ENCODE peak calls at places on chromosome 1, in four cellular contexts. Y, S, W and N are unnamed samples.
A peak's percentile ranks its signal among the peaks of the same experiment; 100 is the strongest.

GRCh38 chr1:203085528-203086406 is at the start of gene MYOG:
- DNase-seq in Y (no peak), S (no peak), W (no peak), N (no peak)

GRCh38 chr1:87336623-87337067 is 8.0 kb downstream of the LMO4 start:
- DNase-seq in Y (no peak), S (no peak), W (no peak), N (no peak)

GRCh38 chr1:70397013-70397412 is 14.1 kb upstream of the CTH start:
- DNase-seq in Y (no peak), S (no peak), W (no peak), N (no peak)

GRCh38 chr1:39632491-39633417 is 6.7 kb downstream of the HEYL start:
- DNase-seq in Y (peak; percentile 56), S (peak; percentile 36), W (peak; percentile 81), N (no peak)

GRCh38 chr1:1890506-1891348 is at the start of gene GNB1:
- DNase-seq in Y (peak; percentile 74), S (peak; percentile 77), W (peak; percentile 90), N (peak; percentile 73)

GRCh38 chr1:36099681-36100341 is 11.1 kb downstream of the ADPRS start:
- DNase-seq in Y (peak; percentile 69), S (peak; percentile 70), W (peak; percentile 75), N (peak; percentile 78)

GRCh38 chr1:164240081-164240480 is 318.9 kb upstream of the PBX1 start:
- DNase-seq in Y (no peak), S (no peak), W (no peak), N (no peak)

GRCh38 chr1:115314765-115315164 is 23.3 kb downstream of the NGF start:
- DNase-seq in Y (no peak), S (no peak), W (no peak), N (no peak)

GRCh38 chr1:11920239-11920903 is 5.9 kb downstream of the KIAA2013 start:
- DNase-seq in Y (no peak), S (no peak), W (no peak), N (no peak)

GRCh38 chr1:43358121-43358745 is 548 bp upstream of the CDC20 start:
- DNase-seq in Y (no peak), S (no peak), W (no peak), N (peak; percentile 35)

GRCh38 chr1:18948913-18949688 is 7.4 kb downstream of the IFFO2 start:
- DNase-seq in Y (no peak), S (peak; percentile 68), W (no peak), N (no peak)

GRCh38 chr1:18949689-18950414 is 6.6 kb downstream of the IFFO2 start:
- DNase-seq in Y (no peak), S (no peak), W (no peak), N (no peak)

GRCh38 chr1:18951818-18952391 is 4.6 kb downstream of the IFFO2 start:
- DNase-seq in Y (no peak), S (no peak), W (no peak), N (no peak)

GRCh38 chr1:18951416-18951815 is 5.1 kb downstream of the IFFO2 start:
- DNase-seq in Y (no peak), S (no peak), W (no peak), N (no peak)

GRCh38 chr1:18950415-18951026 is 6.0 kb downstream of the IFFO2 start:
- DNase-seq in Y (no peak), S (peak; percentile 55), W (peak; percentile 80), N (no peak)
- TF ChIP-seq POLR2A in Y (no peak), S (peak; percentile 58), W (no peak), N (no peak)

DNA sequence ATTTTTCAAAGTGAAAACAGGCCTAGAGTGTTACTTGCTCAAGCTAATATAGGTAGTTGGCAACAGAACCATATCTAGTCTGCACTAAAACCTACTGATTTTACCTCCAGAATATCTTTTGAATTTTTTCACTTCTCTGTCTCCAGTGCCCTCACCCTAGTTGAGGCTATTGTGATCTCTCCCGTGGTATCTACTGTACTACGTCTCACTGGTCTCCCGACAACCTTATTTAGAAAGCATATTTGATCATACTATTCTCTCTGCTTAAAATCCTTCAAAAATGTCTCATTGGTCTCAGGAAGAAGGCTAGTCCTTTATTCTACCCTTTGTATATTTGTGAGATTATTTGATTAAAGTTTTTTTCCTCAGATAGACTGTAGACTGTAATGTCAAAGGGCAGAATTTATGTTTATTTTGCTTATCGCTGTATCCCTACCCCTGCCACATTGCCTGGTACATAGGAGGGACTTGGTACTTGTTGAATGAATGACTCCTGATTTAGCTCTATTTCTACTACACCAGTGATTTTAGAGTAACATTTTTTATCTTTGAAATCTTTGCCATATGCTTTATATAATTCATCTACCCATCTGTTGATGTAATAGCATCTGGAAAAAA is 135.5 kb upstream of the KIAA1614 start:
- DNase-seq in Y (no peak), S (no peak), W (no peak), N (no peak)
- TF ChIP-seq POLR2A in Y (no peak), S (no peak), W (no peak), N (no peak)

DNA sequence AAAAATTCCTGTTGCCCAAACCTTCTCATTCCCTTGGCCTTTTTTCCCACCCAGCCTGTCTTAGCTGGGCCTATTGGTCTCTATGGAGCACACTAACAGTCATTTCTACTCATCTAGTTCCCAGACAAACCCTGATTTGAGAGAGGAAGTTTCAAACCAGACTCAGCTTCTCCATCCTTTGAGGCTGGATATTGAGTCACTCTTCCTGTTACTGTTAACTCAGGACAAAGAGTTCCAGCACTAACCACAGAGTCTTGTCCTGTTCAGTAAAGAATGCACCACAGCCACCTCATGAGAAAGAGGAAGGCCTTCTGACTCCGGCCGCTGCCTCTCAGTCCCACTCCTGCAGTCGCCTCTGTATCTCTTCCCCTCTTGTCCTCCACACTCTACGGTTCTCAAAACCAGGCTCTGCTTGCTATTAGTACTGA is 137.8 kb downstream of the PTPRC start:
- DNase-seq in Y (peak; percentile 17), S (peak; percentile 20), W (peak; percentile 57), N (peak; percentile 31)
- TF ChIP-seq POLR2A in Y (no peak), S (no peak), W (no peak), N (no peak)

DNA sequence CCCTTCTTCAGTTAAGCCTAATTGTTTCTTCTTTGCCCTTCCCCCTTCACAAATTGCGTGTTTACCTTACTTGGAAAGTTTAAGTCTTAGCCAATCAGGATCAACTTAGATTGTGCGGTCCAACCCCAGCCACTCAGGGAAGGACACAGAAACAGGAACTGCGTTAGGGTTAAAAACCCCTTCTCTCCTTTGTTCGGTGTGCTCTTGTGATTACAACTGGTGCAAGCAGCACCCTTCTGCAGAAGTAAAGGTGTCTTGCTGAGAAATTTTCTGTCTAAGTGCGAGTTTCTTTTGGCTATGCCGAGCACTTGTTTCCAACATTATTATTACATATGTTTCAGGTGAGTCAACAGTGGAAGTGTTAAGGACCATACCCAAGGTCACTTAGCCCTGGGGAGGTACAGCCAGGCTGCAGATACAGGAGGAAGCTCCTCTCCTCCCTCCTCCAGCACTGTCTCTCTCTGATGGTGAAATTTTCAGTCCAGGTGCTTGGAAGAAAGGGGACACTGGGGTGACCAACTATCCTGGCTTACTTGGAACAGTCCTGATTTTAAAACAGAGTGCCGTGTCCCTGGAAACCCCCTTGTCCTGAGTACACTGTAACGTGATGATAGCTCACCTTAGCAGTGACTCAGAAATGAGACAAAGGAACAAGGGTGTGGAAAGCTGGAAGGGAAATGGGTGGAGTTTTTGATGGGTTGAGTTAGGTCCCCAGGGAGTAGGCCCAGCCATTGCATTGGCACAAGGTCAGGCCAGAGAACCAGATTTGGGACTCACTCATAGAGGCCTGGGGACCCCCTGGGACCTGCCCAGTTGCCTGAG is 68.7 kb upstream of the KLHDC7A start:
- DNase-seq in Y (no peak), S (no peak), W (no peak), N (no peak)
- TF ChIP-seq POLR2A in Y (no peak), S (no peak), W (no peak), N (no peak)

DNA sequence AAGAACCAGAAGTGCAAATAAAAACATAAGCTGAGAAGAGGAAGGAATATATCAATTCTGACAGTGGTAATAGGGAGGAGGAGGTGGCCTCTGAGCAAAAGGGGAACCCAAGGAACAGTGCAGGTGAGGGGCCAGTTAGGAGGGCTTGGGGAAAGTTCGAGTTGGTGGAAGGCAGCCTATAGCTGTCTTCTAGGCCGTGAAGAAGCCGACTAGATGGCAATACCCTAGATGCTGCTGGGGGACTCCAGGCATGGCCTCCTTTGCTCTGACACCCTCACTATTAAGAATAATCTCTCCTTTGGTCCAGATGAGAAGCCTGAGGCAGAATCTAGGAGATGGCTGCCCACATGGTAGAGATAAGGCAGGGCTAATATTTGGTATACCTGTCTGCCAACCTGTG is 351.1 kb upstream of the PLXNA2 start:
- DNase-seq in Y (no peak), S (no peak), W (no peak), N (no peak)
- TF ChIP-seq POLR2A in Y (no peak), S (no peak), W (no peak), N (no peak)

GRCh38 chr1:34987018-34987417 is 1.9 kb upstream of the TMEM35B start:
- DNase-seq in Y (no peak), S (no peak), W (no peak), N (no peak)

GRCh38 chr1:34984435-34985062 is 598 bp downstream of the TMEM35B start:
- DNase-seq in Y (no peak), S (no peak), W (peak; percentile 60), N (peak; percentile 49)

GRCh38 chr1:34983700-34984355 is 1.3 kb downstream of the TMEM35B start:
- DNase-seq in Y (no peak), S (no peak), W (no peak), N (no peak)

GRCh38 chr1:34982820-34983376 is 2.2 kb downstream of the TMEM35B start:
- DNase-seq in Y (no peak), S (no peak), W (no peak), N (no peak)

DNA sequence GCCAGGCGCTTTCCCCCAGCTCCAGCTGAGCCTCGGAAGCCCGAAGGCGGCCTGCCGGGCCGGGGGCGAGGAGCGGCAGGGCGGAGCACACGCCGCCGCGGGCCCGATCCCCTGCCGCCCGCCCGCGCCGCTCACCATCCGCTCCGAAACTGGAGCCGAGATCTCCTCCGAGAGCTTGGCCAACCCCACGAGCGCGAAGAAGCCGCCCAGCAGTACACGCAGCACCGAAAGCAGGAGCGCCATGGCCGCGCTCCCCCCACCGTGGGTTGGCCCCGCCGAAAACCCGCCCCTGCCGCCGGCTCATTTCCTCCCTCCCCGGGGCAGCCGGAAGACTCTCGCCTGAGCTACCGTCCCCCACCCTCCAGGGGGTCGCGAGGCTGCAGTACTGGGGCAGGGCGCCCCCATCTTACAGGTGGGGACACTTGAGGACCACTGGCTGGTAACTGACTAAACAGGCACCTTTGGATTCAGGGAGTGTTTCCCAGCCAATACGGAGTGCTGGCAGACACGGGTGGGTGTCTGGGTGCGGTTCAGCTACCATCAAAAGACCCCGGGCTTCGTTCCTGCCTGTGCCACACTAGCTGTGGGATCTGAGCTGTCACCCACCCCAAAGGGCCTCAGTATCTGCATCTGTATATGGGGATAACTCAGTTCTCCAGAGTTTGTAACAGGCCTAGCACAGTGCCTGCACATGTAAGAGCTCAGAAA is at the start of gene TMEM35B:
- DNase-seq in Y (peak; percentile 41), S (peak; percentile 49), W (peak; percentile 80), N (peak; percentile 67)
- TF ChIP-seq POLR2A in Y (peak; percentile 48), S (peak; percentile 74), W (no peak), N (peak; percentile 90)

DNA sequence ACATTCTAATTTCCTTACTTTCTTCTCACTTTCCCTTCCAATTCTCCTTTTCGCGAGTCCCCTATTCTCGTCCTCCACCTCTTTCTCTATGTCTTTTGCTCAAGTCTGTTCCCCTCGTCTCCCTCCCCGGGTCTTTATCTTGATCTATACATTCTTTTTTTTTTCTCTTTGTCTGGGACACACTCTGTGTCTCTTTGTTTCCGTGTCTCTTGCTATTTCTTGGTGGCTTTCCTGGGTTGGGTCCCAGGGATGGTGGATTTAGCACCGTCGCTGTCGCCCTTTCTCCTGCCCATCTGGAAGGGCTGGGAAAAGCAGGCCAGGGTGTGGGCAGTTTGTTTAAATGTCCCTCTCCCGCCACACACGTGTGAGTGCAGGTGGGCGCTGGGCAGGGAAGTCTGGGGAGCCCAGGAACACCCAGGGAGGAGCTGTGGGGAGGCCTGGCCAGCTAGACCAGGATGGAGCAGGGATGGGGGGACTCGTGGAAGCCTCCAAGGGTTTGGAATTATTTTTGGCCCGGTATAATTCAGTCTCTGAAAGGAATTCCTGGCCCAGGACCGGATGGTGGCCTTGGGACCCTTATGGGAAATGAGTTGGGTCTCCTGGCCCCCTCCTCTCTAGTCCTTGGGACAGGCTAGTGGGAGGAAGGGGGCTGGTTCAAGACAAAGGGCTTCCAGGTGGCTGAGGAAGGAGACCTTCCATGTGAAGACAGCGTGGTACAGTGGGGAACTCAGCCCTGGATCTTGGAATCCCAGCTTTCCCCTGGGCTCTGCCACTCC is 9.5 kb upstream of the ID3 start:
- DNase-seq in Y (no peak), S (no peak), W (no peak), N (no peak)
- TF ChIP-seq POLR2A in Y (no peak), S (no peak), W (no peak), N (no peak)